ENCODE peak calls at places on chromosomes 11 and 22, in four cellular contexts. G is H1, K is PC-3, D is WERI-Rb-1. Y is an unnamed sample.
A peak's percentile ranks its signal among the peaks of the same experiment; 100 is the strongest.

GRCh38 chr11:19242184-19242932 is 1.6 kb upstream of the E2F8 start:
- DNase-seq in G (peak; percentile 63), K (no peak), D (no peak), Y (peak; percentile 4)

GRCh38 chr11:67306769-67307544 is 3.6 kb downstream of the SSH3 start:
- DNase-seq in G (no peak), K (no peak), D (no peak), Y (no peak)

GRCh38 chr11:134282121-134283045 is 6.2 kb downstream of the GLB1L3 start:
- DNase-seq in G (no peak), K (no peak), D (no peak), Y (no peak)

GRCh38 chr11:132626446-132626845 is 905.9 kb downstream of the OPCML start:
- DNase-seq in G (no peak), K (no peak), D (no peak), Y (no peak)

GRCh38 chr22:46066691-46067090 is 83.6 kb upstream of the PPARA start:
- DNase-seq in G (no peak), K (peak; percentile 62), D (no peak), Y (no peak)

GRCh38 chr22:33221566-33221965 is 163.4 kb upstream of the SYN3 start:
- DNase-seq in G (no peak), K (no peak), D (no peak), Y (no peak)

GRCh38 chr22:40855104-40855959 is 1.1 kb downstream of the ST13 start:
- DNase-seq in G (no peak), K (no peak), D (no peak), Y (no peak)

GRCh38 chr22:45101828-45102227 is 61.9 kb upstream of the NUP50 start:
- DNase-seq in G (no peak), K (peak; percentile 68), D (peak; percentile 78), Y (peak; percentile 34)

GRCh38 chr11:78290293-78291176 is 101.8 kb downstream of the USP35 start:
- DNase-seq in G (no peak), K (peak; percentile 62), D (no peak), Y (peak; percentile 60)

GRCh38 chr11:73269353-73270088 is 2.6 kb upstream of the P2RY6 start:
- DNase-seq in G (no peak), K (peak; percentile 88), D (no peak), Y (no peak)

GRCh38 chr22:39686178-39686620 is 115.6 kb downstream of the CACNA1I start:
- DNase-seq in G (no peak), K (no peak), D (no peak), Y (no peak)

GRCh38 chr11:74696932-74697687 is 34.1 kb downstream of the CHRDL2 start:
- DNase-seq in G (no peak), K (no peak), D (no peak), Y (peak; percentile 84)

GRCh38 chr22:19611590-19611989 is 87.4 kb upstream of the CLDN5 start:
- DNase-seq in G (no peak), K (no peak), D (no peak), Y (no peak)

GRCh38 chr11:79173615-79174014 is 267.2 kb downstream of the TENM4 start:
- DNase-seq in G (no peak), K (peak; percentile 17), D (no peak), Y (peak; percentile 48)

GRCh38 chr11:118109231-118109630 is 22.5 kb upstream of the SMIM35 start:
- DNase-seq in G (no peak), K (peak; percentile 20), D (no peak), Y (no peak)

DNA sequence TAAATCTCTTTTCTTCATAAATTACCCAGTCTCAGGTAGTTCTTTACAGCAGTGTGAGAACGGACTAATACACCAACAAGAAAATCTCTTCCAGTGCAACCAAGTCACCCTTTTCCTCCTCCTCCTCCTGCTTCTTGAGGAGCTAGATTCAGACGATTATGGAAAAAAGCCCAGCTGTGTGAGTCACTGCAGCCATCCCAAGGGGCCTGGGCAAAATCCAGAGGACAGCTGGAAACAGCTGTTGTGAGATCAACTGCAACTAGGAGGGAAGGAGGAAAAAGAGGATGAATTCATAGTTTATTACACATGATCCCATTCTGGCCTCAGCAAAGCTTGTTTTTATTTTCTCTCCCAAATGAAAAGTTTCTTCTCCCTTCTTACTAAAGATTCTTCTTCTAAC is 32.9 kb downstream of the RBFOX2 start:
- DNase-seq in G (no peak), K (peak; percentile 37), D (no peak), Y (peak; percentile 88)
- H3K4me3 ChIP-seq in G (no peak overlapping the region), K (no peak overlapping the region), D (no peak overlapping the region), Y (no peak overlapping the region)

GRCh38 chr11:61922539-61922938 is 5.2 kb upstream of the RAB3IL1 start:
- DNase-seq in G (peak; percentile 33), K (no peak), D (no peak), Y (peak; percentile 11)
- H3K27ac ChIP-seq in G (no peak overlapping the region), K (no peak overlapping the region), D (no peak overlapping the region), Y (no peak overlapping the region)

DNA sequence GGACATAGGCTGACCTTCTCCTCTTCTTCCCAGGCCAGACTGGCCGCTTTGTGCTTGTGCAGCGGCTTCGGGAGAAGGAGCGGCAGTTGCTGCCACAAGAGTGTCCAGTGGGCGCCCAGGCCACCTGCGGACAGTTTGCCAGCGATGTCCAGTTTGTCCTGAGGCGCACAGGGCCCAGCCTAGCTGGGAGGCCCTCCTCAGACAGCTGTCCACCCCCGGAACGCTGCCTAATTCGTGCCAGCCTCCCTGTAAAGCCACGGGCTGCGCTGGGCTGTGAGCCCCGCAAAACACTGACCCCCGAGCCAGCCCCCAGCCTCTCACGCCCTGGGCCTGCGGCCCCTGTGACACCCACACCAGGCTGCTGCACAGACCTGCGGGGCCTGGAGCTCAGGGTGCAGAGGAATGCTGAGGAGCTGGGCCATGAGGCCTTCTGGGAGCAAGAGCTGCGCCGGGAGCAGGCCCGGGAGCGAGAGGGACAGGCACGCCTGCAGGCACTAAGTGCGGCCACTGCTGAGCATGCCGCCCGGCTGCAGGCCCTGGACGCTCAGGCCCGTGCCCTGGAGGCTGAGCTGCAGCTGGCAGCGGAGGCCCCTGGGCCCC is 1.4 kb downstream of the RASSF7 start:
- DNase-seq in G (no peak), K (no peak), D (no peak), Y (no peak)
- H3K4me3 ChIP-seq in G (peak overlapping the region; percentile 95), K (peak overlapping the region; percentile 89), D (no peak overlapping the region), Y (no peak overlapping the region)

DNA sequence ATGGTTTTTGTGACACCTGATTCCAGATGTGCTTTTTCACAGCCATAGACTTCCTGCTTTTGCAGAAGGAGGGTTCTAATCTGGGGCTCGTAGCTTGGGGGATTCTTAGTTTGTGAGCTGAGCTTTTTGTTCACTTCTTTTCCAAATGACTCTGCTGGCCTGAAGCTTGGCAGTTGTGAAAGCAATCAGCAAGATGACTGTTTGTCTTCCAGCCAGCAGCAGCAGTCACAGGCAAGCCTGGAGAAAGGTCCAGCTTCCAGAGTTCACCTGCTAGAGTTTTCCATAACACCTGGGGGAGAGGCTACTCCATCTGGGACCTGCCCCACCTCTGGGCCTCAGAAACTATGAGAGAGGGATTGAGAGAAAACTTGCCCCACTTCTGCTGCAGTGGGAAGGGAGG is 4.1 kb downstream of the MARK2 start:
- DNase-seq in G (no peak), K (no peak), D (no peak), Y (no peak)
- H3K27ac ChIP-seq in G (no peak overlapping the region), K (no peak overlapping the region), D (no peak overlapping the region), Y (no peak overlapping the region)

DNA sequence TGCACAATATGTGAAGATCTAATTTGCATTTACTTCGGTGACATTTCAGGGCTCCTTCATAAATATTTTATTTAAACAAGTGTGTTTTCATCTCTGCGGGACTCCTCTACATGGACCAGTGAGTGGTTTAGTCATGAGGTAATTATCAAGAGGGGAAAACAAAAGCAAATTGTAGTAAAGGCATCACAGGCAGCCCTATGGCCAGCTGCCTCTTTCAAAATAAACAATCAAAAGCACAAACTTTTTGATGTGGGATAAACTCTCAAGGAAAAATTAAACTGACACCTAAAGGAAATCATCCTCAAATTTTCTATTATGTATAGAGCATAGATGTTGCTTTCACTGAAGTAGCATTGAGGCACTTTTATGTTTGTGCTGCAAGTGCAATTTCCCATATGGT is 6.0 kb downstream of the SYT9 start:
- DNase-seq in G (no peak), K (no peak), D (no peak), Y (no peak)
- H3K4me3 ChIP-seq in G (no peak overlapping the region), K (no peak overlapping the region), D (no peak overlapping the region), Y (no peak overlapping the region)

GRCh38 chr11:12050911-12051667 is 42.7 kb upstream of the DKK3 start:
- DNase-seq in G (no peak), K (no peak), D (no peak), Y (no peak)

GRCh38 chr11:12053606-12054361 is 45.4 kb upstream of the DKK3 start:
- DNase-seq in G (no peak), K (no peak), D (no peak), Y (no peak)

GRCh38 chr11:12052676-12053605 is 44.5 kb upstream of the DKK3 start:
- DNase-seq in G (no peak), K (no peak), D (peak; percentile 31), Y (no peak)

GRCh38 chr11:12048936-12049790 is 40.7 kb upstream of the DKK3 start:
- DNase-seq in G (no peak), K (peak; percentile 27), D (peak; percentile 59), Y (peak; percentile 41)

DNA sequence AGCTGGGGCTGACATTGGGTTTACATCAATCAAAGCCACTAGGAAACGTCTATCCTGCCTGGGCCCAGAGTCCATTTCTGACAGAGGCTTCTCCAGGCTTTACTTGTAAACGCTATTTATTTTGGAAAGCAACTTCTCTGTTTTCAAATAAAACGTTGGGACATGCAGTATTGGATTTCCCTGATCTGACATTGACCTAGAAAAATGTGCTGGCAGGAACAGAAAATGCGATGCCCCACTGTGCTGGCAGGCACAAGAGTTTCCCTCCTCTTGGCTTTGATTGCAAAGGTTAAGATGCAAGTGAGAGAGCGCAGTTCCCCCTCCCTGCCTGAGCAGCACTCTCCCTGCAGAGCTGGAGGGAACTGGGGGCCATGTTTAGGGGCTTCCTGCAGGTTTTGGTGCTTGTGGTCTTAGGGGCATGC is 42.1 kb upstream of the DKK3 start:
- DNase-seq in G (no peak), K (no peak), D (no peak), Y (no peak)
- H3K27ac ChIP-seq in G (no peak overlapping the region), K (peak overlapping the region; percentile 3), D (no peak overlapping the region), Y (no peak overlapping the region)

DNA sequence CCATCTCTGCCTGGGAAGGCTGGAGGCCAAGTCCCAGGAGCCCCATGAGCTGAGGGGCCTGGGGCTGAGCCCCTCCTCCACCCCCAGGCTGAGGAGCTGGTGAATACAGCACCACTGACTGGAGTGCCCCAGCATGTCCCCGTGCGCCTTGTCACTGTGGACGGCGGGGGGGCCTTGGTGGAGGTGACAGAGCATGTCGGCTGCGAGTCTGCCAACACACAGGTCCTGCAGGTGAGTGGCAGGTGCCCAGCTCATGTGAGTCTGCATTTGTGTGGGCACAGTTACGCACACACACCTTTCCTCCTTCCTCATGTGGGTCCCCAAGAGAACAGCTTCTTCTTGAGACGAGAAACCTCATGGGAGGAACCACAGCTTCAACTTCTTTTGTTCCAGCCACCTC is 7.6 kb downstream of the TMEM132A start:
- DNase-seq in G (no peak), K (no peak), D (no peak), Y (no peak)
- H3K4me3 ChIP-seq in G (no peak overlapping the region), K (no peak overlapping the region), D (no peak overlapping the region), Y (no peak overlapping the region)